ENCODE peak calls at places on chromosomes 4 and X, in ten cellular contexts. R, O, L, Q, T, M, F, V, K and P are unnamed samples.

GRCh38 chrX:22246620-22247019 is 26.1 kb upstream of the CBLL2 start:
- DNase-seq in Q (no peak), M (no peak), T (no peak), K (no peak), R (no peak), V (no peak), F (no peak), L (no peak), O (no peak), P (no peak)

GRCh38 chr4:111283066-111283677 is 660.3 kb upstream of the PITX2 start:
- DNase-seq in F (peak), T (peak), K (peak), R (no peak), M (no peak), O (peak), L (no peak), V (peak), Q (no peak), P (peak)

GRCh38 chr4:11602606-11603355 is 174.1 kb upstream of the HS3ST1 start:
- DNase-seq in O (no peak), F (no peak), V (no peak), M (no peak), R (no peak), T (no peak), Q (no peak), L (no peak), K (no peak), P (no peak)

GRCh38 chrX:38236901-38237615 is 16.4 kb upstream of the SRPX start:
- DNase-seq in M (no peak), O (no peak), L (no peak), T (no peak), K (no peak), F (no peak), Q (no peak), V (no peak), R (no peak), P (no peak)

GRCh38 chr4:8040607-8041006 is 100.9 kb upstream of the AFAP1 start:
- DNase-seq in V (no peak), L (no peak), R (no peak), O (no peak), K (no peak), T (no peak), M (no peak), Q (no peak), F (no peak), P (no peak)

GRCh38 chr4:81963506-81964020 is 410.2 kb downstream of the HNRNPD start:
- DNase-seq in O (no peak), F (no peak), L (no peak), K (no peak), R (no peak), Q (no peak), T (no peak), M (no peak), V (no peak), P (peak)

GRCh38 chrX:9466115-9466495 is 1.2 kb downstream of the TBL1X start:
- DNase-seq in F (peak), M (no peak), Q (peak), R (peak), L (no peak), V (peak), K (no peak), T (peak), O (no peak), P (peak)

GRCh38 chr4:52234539-52235174 is 183.6 kb downstream of the SPATA18 start:
- DNase-seq in L (no peak), O (peak), K (no peak), T (no peak), V (no peak), R (no peak), M (peak), F (peak), Q (no peak), P (peak)

GRCh38 chrX:1403228-1403627 is 11.3 kb upstream of the SLC25A6 start:
- DNase-seq in L (no peak), Q (no peak), K (no peak), T (no peak), V (no peak), O (no peak), R (peak), F (no peak), M (no peak), P (no peak)

GRCh38 chr4:8541981-8542715 is 38.0 kb upstream of the GPR78 start:
- DNase-seq in V (no peak), O (no peak), K (no peak), F (no peak), L (no peak), M (no peak), Q (no peak), T (no peak), R (peak), P (no peak)

GRCh38 chr4:78899302-78899701 is 39.9 kb downstream of the PAQR3 start:
- DNase-seq in Q (no peak), V (no peak), K (no peak), O (no peak), F (no peak), T (no peak), M (no peak), L (no peak), R (no peak), P (no peak)

GRCh38 chr4:25927361-25928040 is 13.5 kb downstream of the SMIM20 start:
- DNase-seq in V (no peak), F (no peak), M (no peak), T (no peak), R (no peak), L (no peak), K (no peak), Q (no peak), O (no peak), P (peak)

GRCh38 chr4:76821661-76822060 is 76.3 kb downstream of the SOWAHB start:
- DNase-seq in F (no peak), K (no peak), Q (no peak), M (no peak), R (no peak), L (no peak), T (no peak), O (no peak), V (no peak), P (no peak)

GRCh38 chr4:185210102-185210981 is 944 bp downstream of the SNX25 start:
- DNase-seq in L (peak), K (no peak), T (peak), Q (peak), F (peak), O (peak), M (no peak), R (no peak), V (peak), P (peak)

GRCh38 chrX:13151806-13152510 is 107.5 kb upstream of the FAM9C start:
- DNase-seq in V (no peak), Q (peak), M (no peak), T (no peak), R (no peak), K (no peak), L (no peak), F (peak), O (peak), P (no peak)

GRCh38 chr4:36067116-36067515 is 177.2 kb downstream of the ARAP2 start:
- DNase-seq in F (no peak), M (no peak), T (no peak), O (no peak), Q (no peak), V (no peak), R (no peak), L (no peak), K (no peak), P (no peak)

GRCh38 chrX:47644557-47645091 is 5.7 kb downstream of the ELK1 start:
- DNase-seq in F (peak), T (no peak), K (no peak), L (no peak), O (peak), R (no peak), Q (no peak), V (no peak), M (no peak), P (peak)

GRCh38 chr4:159258889-159259560 is 156.1 kb downstream of the RAPGEF2 start:
- DNase-seq in T (no peak), M (no peak), Q (no peak), R (no peak), K (no peak), F (no peak), O (no peak), L (no peak), V (no peak), P (no peak)

GRCh38 chr4:55033296-55033695 is 92.1 kb downstream of the KDR start:
- DNase-seq in O (no peak), L (no peak), K (no peak), F (no peak), R (no peak), Q (no peak), T (no peak), M (no peak), V (no peak), P (no peak)

GRCh38 chr4:147741190-147741788 is 9.4 kb downstream of the ARHGAP10 start:
- DNase-seq in L (no peak), K (no peak), O (no peak), F (no peak), R (no peak), Q (no peak), T (no peak), V (no peak), M (no peak), P (no peak)

GRCh38 chr4:133969202-133969873 is 232.3 kb downstream of the PABPC4L start:
- DNase-seq in M (peak), Q (no peak), F (no peak), L (no peak), O (no peak), V (no peak), K (no peak), T (no peak), R (no peak), P (peak)

GRCh38 chr4:158055668-158056067 is 117.2 kb downstream of the GASK1B start:
- DNase-seq in M (no peak), Q (no peak), R (no peak), O (no peak), T (no peak), K (no peak), V (no peak), F (no peak), L (no peak), P (no peak)

GRCh38 chr4:26525136-26525535 is 34.9 kb upstream of the CCKAR start:
- DNase-seq in O (peak), L (no peak), F (no peak), Q (no peak), V (no peak), T (no peak), R (no peak), M (no peak), K (no peak), P (no peak)

GRCh38 chrX:137234651-137235402 is 201.0 kb upstream of the GPR101 start:
- DNase-seq in R (no peak), F (no peak), Q (no peak), T (no peak), M (no peak), L (no peak), V (no peak), O (no peak), K (no peak), P (peak)

GRCh38 chrX:49878834-49879655 is at the start of gene USP27X:
- DNase-seq in V (peak), Q (peak), M (peak), K (peak), O (peak), R (peak), F (peak), T (peak), L (peak), P (peak)

GRCh38 chr4:14868426-14868825 is 133.9 kb upstream of the CPEB2 start:
- DNase-seq in Q (no peak), F (no peak), K (no peak), O (no peak), M (no peak), T (no peak), L (no peak), R (no peak), V (no peak), P (no peak)

GRCh38 chr4:160180206-160180605 is 1077.3 kb downstream of the RAPGEF2 start:
- DNase-seq in F (no peak), K (no peak), L (no peak), V (no peak), O (no peak), M (no peak), T (no peak), R (no peak), Q (no peak), P (no peak)

GRCh38 chr4:110190249-110190648 is 8.2 kb downstream of the ELOVL6 start:
- DNase-seq in L (no peak), Q (no peak), T (no peak), F (no peak), K (no peak), M (no peak), O (no peak), R (no peak), V (no peak), P (no peak)

GRCh38 chrX:9829308-9830267 is 43.4 kb downstream of the SHROOM2 start:
- DNase-seq in T (peak), O (no peak), Q (no peak), M (no peak), F (no peak), K (no peak), V (peak), R (no peak), L (no peak), P (no peak)

GRCh38 chrX:110086162-110086915 is 83.4 kb downstream of the TMEM164 start:
- DNase-seq in M (no peak), F (no peak), V (no peak), O (no peak), T (no peak), R (no peak), Q (no peak), K (no peak), L (no peak), P (no peak)

GRCh38 chrX:29926056-29926455 is 289.3 kb upstream of the MAGEB2 start:
- DNase-seq in O (no peak), L (no peak), V (no peak), Q (no peak), T (no peak), M (no peak), R (no peak), K (no peak), F (no peak), P (no peak)

GRCh38 chr4:177293208-177294018 is 16.3 kb upstream of the NEIL3 start:
- DNase-seq in L (no peak), F (no peak), V (no peak), K (no peak), M (no peak), Q (no peak), T (no peak), O (no peak), R (no peak), P (no peak)

GRCh38 chr4:186283311-186283710 is 17.3 kb downstream of the F11 start:
- DNase-seq in F (no peak), K (no peak), M (no peak), Q (no peak), L (no peak), V (no peak), R (no peak), T (no peak), O (no peak), P (no peak)